ENCODE peak calls at places on chromosomes 5 and 9, in six cellular contexts. H, T, V, S, W and M are unnamed samples.

GRCh38 chr5:180238631-180239030 is 29.6 kb upstream of the RASGEF1C start:
- DNase-seq in H (no peak), T (no peak), V (no peak), S (no peak), W (no peak), M (no peak)

GRCh38 chr9:26856413-26857032 is 36.1 kb downstream of the CAAP1 start:
- DNase-seq in H (peak; percentile 35), T (peak; percentile 22), V (no peak), S (peak; percentile 63), W (peak; percentile 37), M (peak; percentile 49)

GRCh38 chr5:179121667-179122111 is 61.5 kb downstream of the ZNF354C start:
- DNase-seq in H (no peak), T (no peak), V (no peak), S (no peak), W (no peak), M (no peak)

GRCh38 chr5:41863871-41864486 is 6.2 kb downstream of the OXCT1 start:
- DNase-seq in H (no peak), T (no peak), V (no peak), S (no peak), W (no peak), M (no peak)

GRCh38 chr5:22835630-22836029 is 17.5 kb downstream of the CDH12 start:
- DNase-seq in H (no peak), T (no peak), V (no peak), S (no peak), W (no peak), M (no peak)

GRCh38 chr9:111926421-111926875 is 29.8 kb downstream of the UGCG start:
- DNase-seq in H (no peak), T (no peak), V (peak; percentile 22), S (peak; percentile 47), W (no peak), M (no peak)

GRCh38 chr5:174412941-174413340 is 311.4 kb upstream of the MSX2 start:
- DNase-seq in H (no peak), T (no peak), V (no peak), S (no peak), W (no peak), M (no peak)

GRCh38 chr5:91162534-91163381 is 220.4 kb downstream of the ARRDC3 start:
- DNase-seq in H (no peak), T (no peak), V (peak; percentile 39), S (peak; percentile 77), W (peak; percentile 97), M (peak; percentile 79)

GRCh38 chr5:3092664-3093063 is 341.2 kb upstream of the IRX2 start:
- DNase-seq in H (no peak), T (no peak), V (no peak), S (no peak), W (no peak), M (no peak)

GRCh38 chr5:14829396-14829795 is 42.2 kb downstream of the ANKH start:
- DNase-seq in H (no peak), T (no peak), V (no peak), S (no peak), W (no peak), M (no peak)

GRCh38 chr9:114467226-114467750 is 38.0 kb downstream of the WHRN start:
- DNase-seq in H (no peak), T (no peak), V (no peak), S (no peak), W (no peak), M (no peak)